ENCODE peak calls at places on chromosomes 5 and 9, in six cellular contexts. Q is neural progenitor cell; O is HCT116; G is CD4-positive, alpha-beta T cell; V is Panc1; S is CD8-positive, alpha-beta T cell. Z is an unnamed sample.

GRCh38 chr9:134180786-134181647 is 16.7 kb upstream of the RNU6ATAC start:
- DNase-seq in Q (no peak), O (no peak), G (no peak), V (no peak), S (no peak), Z (no peak)

GRCh38 chr9:4170231-4170630 is 129.6 kb downstream of the GLIS3 start:
- DNase-seq in Q (no peak), O (no peak), G (no peak), V (no peak), S (no peak), Z (no peak)

GRCh38 chr5:68848086-68848485 is 245.7 kb upstream of the SLC30A5 start:
- DNase-seq in Q (no peak), O (no peak), G (no peak), V (no peak), S (no peak), Z (no peak)

GRCh38 chr5:102762828-102763227 is 7.7 kb downstream of the PAM start:
- DNase-seq in Q (no peak), O (no peak), G (no peak), V (no peak), S (no peak), Z (no peak)

GRCh38 chr5:41112486-41113455 is 41.6 kb upstream of the MROH2B start:
- DNase-seq in Q (no peak), O (no peak), G (no peak), V (no peak), S (no peak), Z (no peak)

GRCh38 chr9:113548221-113549041 is 84.9 kb downstream of the RGS3 start:
- DNase-seq in Q (peak), O (no peak), G (no peak), V (no peak), S (no peak), Z (no peak)

GRCh38 chr5:179378441-179379271 is 33.4 kb upstream of the ADAMTS2 start:
- DNase-seq in Q (no peak), O (no peak), G (no peak), V (no peak), S (no peak), Z (no peak)

GRCh38 chr5:103178167-103178566 is 58.1 kb downstream of the PPIP5K2 start:
- DNase-seq in Q (no peak), O (no peak), G (no peak), V (no peak), S (no peak), Z (no peak)

GRCh38 chr5:148809781-148810524 is 16.5 kb upstream of the ADRB2 start:
- DNase-seq in Q (no peak), O (no peak), G (no peak), V (no peak), S (no peak), Z (no peak)

GRCh38 chr9:33159058-33159759 is 7.9 kb downstream of the B4GALT1 start:
- DNase-seq in Q (no peak), O (no peak), G (no peak), V (no peak), S (no peak), Z (no peak)

GRCh38 chr9:76302947-76303550 is 91.2 kb downstream of the RFK start:
- DNase-seq in Q (peak), O (peak), G (no peak), V (no peak), S (no peak), Z (no peak)

GRCh38 chr5:15105799-15106393 is 234.3 kb upstream of the ANKH start:
- DNase-seq in Q (peak), O (peak), G (no peak), V (peak), S (no peak), Z (peak)

GRCh38 chr5:113447651-113448050 is 12.9 kb upstream of the TSSK1B start:
- DNase-seq in Q (peak), O (no peak), G (no peak), V (no peak), S (no peak), Z (no peak)

GRCh38 chr5:32583582-32584232 is 1.6 kb upstream of the SUB1 start:
- DNase-seq in Q (no peak), O (no peak), G (no peak), V (no peak), S (no peak), Z (no peak)

GRCh38 chr5:84622485-84622884 is 237.8 kb upstream of the EDIL3 start:
- DNase-seq in Q (no peak), O (no peak), G (no peak), V (no peak), S (no peak), Z (no peak)

GRCh38 chr5:72106922-72107873 is at the start of gene MAP1B:
- DNase-seq in Q (peak), O (no peak), G (no peak), V (no peak), S (no peak), Z (peak)

GRCh38 chr9:114822708-114823107 is 16.9 kb upstream of the TNFSF15 start:
- DNase-seq in Q (no peak), O (no peak), G (no peak), V (no peak), S (no peak), Z (no peak)

GRCh38 chr9:20692554-20692953 is 8.5 kb downstream of the FOCAD start:
- DNase-seq in Q (no peak), O (no peak), G (no peak), V (no peak), S (no peak), Z (no peak)

GRCh38 chr5:126464959-126465358 is 41.8 kb downstream of the GRAMD2B start:
- DNase-seq in Q (no peak), O (no peak), G (no peak), V (no peak), S (no peak), Z (no peak)

GRCh38 chr5:149526855-149527590 is 24.2 kb downstream of the CSNK1A1 start:
- DNase-seq in Q (no peak), O (no peak), G (no peak), V (no peak), S (no peak), Z (no peak)

GRCh38 chr9:105244996-105245719 is 707 bp downstream of the SLC44A1 start:
- DNase-seq in Q (peak), O (no peak), G (peak), V (no peak), S (peak), Z (no peak)

GRCh38 chr5:157734466-157734865 is 3.2 kb downstream of the THG1L start:
- DNase-seq in Q (no peak), O (no peak), G (no peak), V (no peak), S (no peak), Z (no peak)

GRCh38 chr9:127535834-127536233 is 76.2 kb upstream of the STXBP1 start:
- DNase-seq in Q (no peak), O (no peak), G (no peak), V (no peak), S (no peak), Z (no peak)
- H3K27ac ChIP-seq in Q (no peak), O (no peak), G (no peak), V (peak), S (no peak), Z (no peak)

GRCh38 chr9:131704195-131704983 is 35.5 kb downstream of the RAPGEF1 start:
- DNase-seq in Q (no peak), O (no peak), G (no peak), V (no peak), S (no peak), Z (no peak)
- H3K27ac ChIP-seq in Q (no peak), O (no peak), G (no peak), V (peak), S (no peak), Z (no peak)

GRCh38 chr5:7494446-7495132 is 98.7 kb downstream of the ADCY2 start:
- DNase-seq in Q (no peak), O (no peak), G (no peak), V (no peak), S (no peak), Z (no peak)

GRCh38 chr5:7492371-7492770 is 96.4 kb downstream of the ADCY2 start:
- DNase-seq in Q (no peak), O (no peak), G (no peak), V (no peak), S (no peak), Z (no peak)

GRCh38 chr5:7493622-7494021 is 97.7 kb downstream of the ADCY2 start:
- DNase-seq in Q (no peak), O (no peak), G (no peak), V (no peak), S (no peak), Z (no peak)

GRCh38 chr5:7501066-7501465 is 105.1 kb downstream of the ADCY2 start:
- DNase-seq in Q (no peak), O (no peak), G (no peak), V (no peak), S (no peak), Z (no peak)

DNA sequence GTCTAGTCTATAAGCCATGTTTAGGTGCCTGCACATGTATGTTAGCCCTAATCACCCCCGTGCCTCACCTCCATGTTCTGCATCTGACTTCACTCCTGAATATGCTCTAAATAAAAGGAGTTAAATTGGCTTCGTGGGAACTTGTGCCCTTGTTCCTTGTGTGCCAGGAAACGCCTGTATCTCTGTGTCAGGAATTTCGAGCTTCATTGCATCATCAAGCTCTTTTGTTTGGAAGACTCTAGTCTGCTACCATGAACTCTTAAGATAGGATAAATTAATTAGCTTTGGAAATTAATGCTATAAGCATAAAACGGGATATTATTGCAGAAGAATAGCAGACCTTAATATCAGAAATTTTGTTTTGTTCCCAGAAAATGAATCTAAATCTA is 99.2 kb downstream of the ADCY2 start:
- DNase-seq in Q (peak), O (no peak), G (no peak), V (no peak), S (no peak), Z (no peak)
- H3K27ac ChIP-seq in Q (no peak), O (no peak), G (no peak), V (no peak), S (no peak), Z (no peak)

GRCh38 chr5:138000102-138000723 is 32.7 kb downstream of the FAM13B start:
- DNase-seq in Q (no peak), O (peak), G (no peak), V (peak), S (no peak), Z (no peak)
- H3K27ac ChIP-seq in Q (no peak), O (peak), G (no peak), V (no peak), S (no peak), Z (no peak)

GRCh38 chr5:51377151-51378060 is 5.8 kb upstream of the ISL1 start:
- DNase-seq in Q (peak), O (no peak), G (no peak), V (no peak), S (no peak), Z (no peak)
- H3K27ac ChIP-seq in Q (no peak), O (no peak), G (no peak), V (no peak), S (no peak), Z (no peak)

DNA sequence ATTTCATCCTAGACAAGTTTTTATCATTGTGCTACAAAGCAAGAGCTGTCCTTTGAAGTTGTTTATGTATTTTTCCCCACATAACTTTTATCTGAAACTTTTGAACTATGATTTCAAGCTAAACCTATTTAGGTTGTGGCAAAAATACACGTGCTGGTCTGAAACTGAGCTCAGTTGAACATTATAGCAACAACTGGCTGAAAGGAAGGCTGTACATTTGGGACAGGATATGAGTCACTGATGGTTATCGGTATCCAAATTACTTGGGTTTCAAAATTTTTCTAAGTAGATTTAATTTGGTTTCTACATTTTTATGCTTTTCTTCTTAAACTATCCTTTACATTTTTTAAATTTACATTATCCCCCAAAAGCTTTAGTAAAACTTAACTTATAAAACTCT is 627.3 kb upstream of the NUDT12 start:
- DNase-seq in Q (no peak), O (no peak), G (no peak), V (no peak), S (no peak), Z (no peak)
- H3K27ac ChIP-seq in Q (no peak), O (no peak), G (no peak), V (no peak), S (no peak), Z (no peak)

GRCh38 chr9:69206047-69206446 is 32.0 kb downstream of the TJP2 start:
- DNase-seq in Q (no peak), O (no peak), G (no peak), V (no peak), S (no peak), Z (no peak)
- H3K27ac ChIP-seq in Q (no peak), O (no peak), G (no peak), V (no peak), S (no peak), Z (no peak)

GRCh38 chr5:133925269-133925668 is 43.2 kb downstream of the C5orf15 start:
- DNase-seq in Q (no peak), O (no peak), G (no peak), V (no peak), S (no peak), Z (no peak)
- H3K27ac ChIP-seq in Q (no peak), O (no peak), G (no peak), V (no peak), S (no peak), Z (no peak)

GRCh38 chr9:121277518-121278275 is 9.7 kb downstream of the GSN start:
- DNase-seq in Q (no peak), O (no peak), G (no peak), V (no peak), S (no peak), Z (no peak)
- H3K27ac ChIP-seq in Q (no peak), O (peak), G (no peak), V (peak), S (no peak), Z (peak)

DNA sequence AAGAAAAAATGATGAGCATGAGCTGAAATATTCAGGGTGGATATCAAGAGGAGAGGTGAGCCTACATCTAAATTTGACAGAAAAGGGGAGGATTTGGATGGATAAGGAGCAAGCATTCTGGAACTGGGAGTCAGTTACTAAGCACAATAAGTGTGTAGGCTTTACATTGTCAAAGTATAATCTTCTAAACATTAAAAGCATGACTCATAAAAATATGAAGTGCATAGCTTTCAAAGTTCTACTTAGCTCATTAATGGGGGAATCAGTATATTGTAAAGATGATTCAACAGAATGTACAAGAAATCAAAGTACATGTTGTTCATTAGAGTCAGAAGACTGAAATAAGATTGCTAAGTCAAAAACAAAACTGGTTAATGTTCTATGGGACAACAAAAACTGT is 248.0 kb upstream of the GAS1 start:
- DNase-seq in Q (no peak), O (no peak), G (no peak), V (no peak), S (no peak), Z (no peak)
- H3K27ac ChIP-seq in Q (no peak), O (no peak), G (no peak), V (no peak), S (no peak), Z (no peak)

Z was measured in substantia nigra.